ENCODE peak calls at places on chromosomes 3 and 15, in five cellular contexts. W is heart right ventricle; U is SJCRH30; J is effector memory CD4-positive, alpha-beta T cell; Y is neuronal stem cell. E is an unnamed sample. For H3K27me3, the result is how much of the 10 kb centered on the place peaks cover.

GRCh38 chr3:186621894-186622650 is 9.2 kb downstream of the AHSG start:
- DNase-seq in W (no peak), U (no peak), J (no peak), Y (no peak), E (no peak)

GRCh38 chr15:88907111-88907510 is 6.1 kb downstream of the MFGE8 start:
- DNase-seq in W (no peak), U (no peak), J (no peak), Y (no peak), E (no peak)

GRCh38 chr15:72916939-72917338 is 133.4 kb upstream of the ADPGK start:
- DNase-seq in W (no peak), U (no peak), J (no peak), Y (no peak), E (no peak)

GRCh38 chr15:58425834-58426233 is 6.0 kb upstream of the LIPC start:
- DNase-seq in W (no peak), U (no peak), J (no peak), Y (no peak), E (no peak)

GRCh38 chr3:144774897-144775296 is 803.3 kb downstream of the DIPK2A start:
- DNase-seq in W (no peak), U (no peak), J (no peak), Y (no peak), E (no peak)

GRCh38 chr15:38378162-38378560 is 75.8 kb upstream of the FAM98B start:
- DNase-seq in W (peak), U (no peak), J (no peak), Y (no peak), E (no peak)

GRCh38 chr15:34043391-34043790 is 4.4 kb upstream of the AVEN start:
- DNase-seq in W (no peak), U (no peak), J (no peak), Y (no peak), E (no peak)

GRCh38 chr3:156761007-156761406 is 65.1 kb upstream of the LEKR1 start:
- DNase-seq in W (no peak), U (peak), J (no peak), Y (peak), E (no peak)

GRCh38 chr3:115399751-115400150 is 223.6 kb upstream of the GAP43 start:
- DNase-seq in W (no peak), U (no peak), J (no peak), Y (no peak), E (no peak)

GRCh38 chr3:107430214-107431047 is 53.2 kb downstream of the CCDC54 start:
- DNase-seq in W (no peak), U (no peak), J (no peak), Y (peak), E (no peak)

GRCh38 chr3:139302084-139302800 is 41.6 kb upstream of the MRPS22 start:
- DNase-seq in W (peak), U (peak), J (no peak), Y (no peak), E (no peak)

GRCh38 chr3:174068035-174068434 is 670.5 kb downstream of the NLGN1 start:
- DNase-seq in W (no peak), U (no peak), J (no peak), Y (no peak), E (no peak)

GRCh38 chr15:42121667-42122066 is 27.3 kb upstream of the PLA2G4D start:
- DNase-seq in W (no peak), U (no peak), J (no peak), Y (no peak), E (no peak)

GRCh38 chr3:194482196-194482593 is 4.6 kb downstream of the ATP13A3 start:
- DNase-seq in W (no peak), U (no peak), J (no peak), Y (no peak), E (no peak)

GRCh38 chr15:68939501-68939900 is 9.2 kb downstream of the SPESP1 start:
- DNase-seq in W (no peak), U (no peak), J (no peak), Y (no peak), E (no peak)

GRCh38 chr15:62026707-62027565 is 33.3 kb downstream of the VPS13C start:
- DNase-seq in W (no peak), U (no peak), J (no peak), Y (no peak), E (no peak)
- H3K27ac ChIP-seq in W (no peak), U (no peak), J (no peak), Y (no peak), E (no peak)

GRCh38 chr15:96411056-96412031 is 80.8 kb downstream of the NR2F2 start:
- DNase-seq in W (no peak), U (no peak), J (no peak), Y (no peak), E (no peak)
- H3K27me3 ChIP-seq in W (half or more), U (under half), J (under half), Y (under half), E (under half)

GRCh38 chr3:125103406-125103805 is 47.6 kb upstream of the HEG1 start:
- DNase-seq in W (no peak), U (no peak), J (no peak), Y (no peak), E (no peak)
- H3K4me3 ChIP-seq in W (no peak), U (no peak), J (no peak), Y (no peak), E (no peak)

GRCh38 chr3:10277115-10277625 is 15.6 kb downstream of the GHRL start:
- DNase-seq in W (no peak), U (no peak), J (no peak), Y (no peak), E (no peak)

GRCh38 chr3:10280177-10280529 is 12.6 kb downstream of the GHRL start:
- DNase-seq in W (no peak), U (no peak), J (no peak), Y (no peak), E (no peak)

GRCh38 chr3:10279384-10280176 is 13.2 kb downstream of the GHRL start:
- DNase-seq in W (no peak), U (no peak), J (no peak), Y (no peak), E (no peak)

GRCh38 chr3:10280571-10280970 is 12.2 kb downstream of the GHRL start:
- DNase-seq in W (no peak), U (no peak), J (no peak), Y (no peak), E (no peak)

DNA sequence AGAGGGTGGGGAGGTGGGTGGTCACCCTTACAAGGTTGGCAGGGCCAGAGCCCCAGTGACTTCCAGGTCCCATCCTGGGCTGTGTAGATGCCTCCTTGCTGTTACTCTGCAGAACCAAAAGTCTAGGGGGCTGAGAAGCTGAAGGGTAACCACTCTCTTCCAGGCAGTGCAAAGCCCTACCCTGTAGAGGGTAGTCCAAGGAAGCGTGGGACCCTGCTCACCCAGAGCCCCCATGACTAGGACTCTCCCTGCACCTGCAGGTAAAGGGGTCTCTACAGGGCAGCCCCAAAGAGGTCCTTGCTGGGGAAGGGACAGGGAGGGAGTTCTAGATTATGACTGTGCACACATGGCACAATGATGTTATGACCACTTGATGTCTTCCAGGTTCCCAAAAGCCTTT is 14.2 kb downstream of the GHRL start:
- DNase-seq in W (no peak), U (no peak), J (no peak), Y (no peak), E (no peak)
- H3K27ac ChIP-seq in W (no peak), U (no peak), J (peak), Y (no peak), E (no peak)

GRCh38 chr15:84749111-84749991 is 959 bp downstream of the ZNF592 start:
- DNase-seq in W (peak), U (peak), J (peak), Y (peak), E (no peak)
- H3K27me3 ChIP-seq in W (under half), U (under half), J (under half), Y (under half), E (under half)

GRCh38 chr3:184358140-184358767 is 3.2 kb downstream of the CLCN2 start:
- DNase-seq in W (no peak), U (no peak), J (no peak), Y (no peak), E (no peak)

GRCh38 chr3:184360070-184360833 is 1.2 kb downstream of the CLCN2 start:
- DNase-seq in W (no peak), U (no peak), J (no peak), Y (no peak), E (no peak)

GRCh38 chr3:184360834-184361531 is 422 bp downstream of the CLCN2 start:
- DNase-seq in W (no peak), U (no peak), J (no peak), Y (no peak), E (no peak)

GRCh38 chr3:184358921-184359350 is 2.5 kb downstream of the CLCN2 start:
- DNase-seq in W (no peak), U (no peak), J (no peak), Y (no peak), E (no peak)

DNA sequence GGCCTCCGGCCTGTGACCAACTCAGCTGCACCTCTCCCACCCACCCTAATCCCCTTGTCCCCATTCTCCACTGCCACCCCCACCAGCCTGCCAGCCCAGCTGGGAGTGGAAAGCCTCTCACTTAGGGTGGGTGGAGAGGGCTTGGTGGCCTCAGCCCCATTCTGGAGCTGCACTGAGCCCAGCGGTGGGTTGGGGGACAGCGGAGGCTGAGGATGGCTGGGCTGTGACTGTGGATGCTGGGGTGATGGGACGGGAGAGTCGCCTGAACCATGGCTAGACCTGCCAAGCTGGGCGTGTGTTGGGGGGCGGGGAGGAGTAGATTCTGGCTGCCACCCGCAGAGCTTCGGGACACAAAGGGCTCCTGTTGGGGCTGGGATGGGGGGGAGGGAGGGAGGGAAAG is 1.8 kb downstream of the CLCN2 start:
- DNase-seq in W (no peak), U (no peak), J (no peak), Y (no peak), E (no peak)
- H3K4me3 ChIP-seq in W (no peak), U (no peak), J (no peak), Y (peak), E (no peak)

DNA sequence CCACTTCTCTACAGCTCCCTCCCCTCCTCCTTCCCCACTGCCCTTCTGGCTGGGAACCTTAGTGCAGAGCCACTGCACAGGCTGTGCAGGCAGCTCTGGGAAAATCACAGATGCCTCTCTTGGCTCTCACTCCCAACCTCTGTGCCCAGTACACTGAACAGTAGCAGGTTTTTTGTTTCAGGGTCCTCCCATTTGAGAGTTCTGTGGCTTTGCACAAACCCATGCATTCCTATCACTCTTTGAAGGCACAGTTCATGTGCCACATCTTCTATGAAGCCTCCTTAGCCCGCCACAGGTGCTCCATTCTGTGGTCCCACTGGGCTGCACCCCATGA is 103.9 kb downstream of the SNRK start:
- DNase-seq in W (no peak), U (no peak), J (no peak), Y (no peak), E (no peak)
- H3K27ac ChIP-seq in W (peak), U (no peak), J (peak), Y (no peak), E (peak)

DNA sequence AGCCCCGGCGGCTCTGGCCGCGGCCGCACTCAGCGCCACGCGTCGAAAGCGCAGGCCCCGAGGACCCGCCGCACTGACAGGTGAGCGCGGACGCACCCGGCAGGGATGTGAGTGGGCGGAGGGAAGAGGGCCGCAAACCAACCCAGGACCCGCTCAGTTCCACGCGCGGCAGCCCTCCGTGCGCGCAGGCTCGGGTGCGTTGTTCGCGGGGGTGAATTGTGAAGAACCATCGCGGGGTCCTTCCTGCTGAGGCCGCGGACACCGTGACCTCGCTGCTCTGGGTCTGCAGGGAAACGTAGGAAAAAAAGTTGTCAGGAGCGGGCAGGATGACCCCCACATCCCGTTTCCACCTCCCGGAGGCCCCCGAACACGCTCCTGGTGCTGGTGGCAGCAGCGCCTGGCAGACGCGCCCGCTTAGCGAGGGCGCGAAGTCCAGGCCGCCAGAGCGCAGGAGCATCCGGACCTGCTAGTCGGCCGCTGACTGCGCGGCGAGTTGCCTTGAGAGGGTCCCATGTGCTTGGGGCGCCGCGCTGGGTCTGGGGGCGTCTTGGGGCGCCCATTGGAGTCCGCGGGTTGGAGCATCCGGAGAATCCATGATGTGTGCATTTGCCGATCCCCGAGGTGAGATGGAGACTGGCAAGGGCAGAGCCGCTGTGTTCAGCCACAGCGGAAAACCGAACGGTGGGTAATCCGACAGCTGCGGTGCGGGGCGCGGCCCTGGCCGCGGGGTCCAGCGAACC is 448 bp downstream of the GREM1 start:
- DNase-seq in W (no peak), U (peak), J (no peak), Y (peak), E (no peak)
- H3K27me3 ChIP-seq in W (half or more), U (under half), J (under half), Y (under half), E (under half)

GRCh38 chr3:106326941-106327765 is 458.3 kb upstream of the CBLB start:
- DNase-seq in W (no peak), U (no peak), J (no peak), Y (peak), E (no peak)
- H3K4me3 ChIP-seq in W (no peak), U (no peak), J (no peak), Y (no peak), E (no peak)

E was measured in thoracic aorta.